ENCODE peak calls at places on chromosomes 1 and 21, in five cellular contexts. M is NB4, Q is HS-5, C is dorsolateral prefrontal cortex, B is fibroblast of lung. T is an unnamed sample.

GRCh38 chr1:63659448-63659847 is 66.2 kb downstream of the PGM1 start:
- DNase-seq in M (no peak), Q (no peak), C (no peak), B (no peak), T (no peak)

GRCh38 chr1:29532741-29533140 is 296.4 kb downstream of the PTPRU start:
- DNase-seq in M (no peak), Q (no peak), C (no peak), B (no peak), T (no peak)

GRCh38 chr21:35909456-35910178 is 150.7 kb downstream of the SETD4 start:
- DNase-seq in M (no peak), Q (no peak), C (no peak), B (peak), T (no peak)

GRCh38 chr1:218742478-218743260 is 397.5 kb downstream of the TGFB2 start:
- DNase-seq in M (no peak), Q (no peak), C (no peak), B (no peak), T (no peak)

GRCh38 chr1:33302325-33302724 is 18.6 kb downstream of the A3GALT2 start:
- DNase-seq in M (peak), Q (no peak), C (no peak), B (no peak), T (no peak)

GRCh38 chr1:205271745-205272144 is 44.0 kb downstream of the TMCC2 start:
- DNase-seq in M (no peak), Q (no peak), C (no peak), B (no peak), T (no peak)

GRCh38 chr1:201713093-201713810 is 115.7 kb upstream of the IPO9 start:
- DNase-seq in M (peak), Q (peak), C (peak), B (peak), T (no peak)

GRCh38 chr21:44071359-44072104 is 35.7 kb upstream of the PWP2 start:
- DNase-seq in M (no peak), Q (no peak), C (peak), B (no peak), T (no peak)

GRCh38 chr1:165899461-165899941 is 72.1 kb downstream of the UCK2 start:
- DNase-seq in M (no peak), Q (no peak), C (no peak), B (no peak), T (no peak)

GRCh38 chr1:7885513-7886298 is 32.8 kb upstream of the UTS2 start:
- DNase-seq in M (no peak), Q (no peak), C (no peak), B (no peak), T (no peak)

GRCh38 chr1:11286735-11287410 is 13.9 kb downstream of the UBIAD1 start:
- DNase-seq in M (no peak), Q (no peak), C (no peak), B (peak), T (no peak)

GRCh38 chr1:225835752-225836151 is 25.8 kb downstream of the EPHX1 start:
- DNase-seq in M (no peak), Q (no peak), C (no peak), B (peak), T (no peak)

GRCh38 chr1:4976859-4977440 is 322.5 kb downstream of the AJAP1 start:
- DNase-seq in M (no peak), Q (no peak), C (no peak), B (no peak), T (no peak)

GRCh38 chr1:39214998-39215873 is 10.7 kb downstream of the MACF1 start:
- DNase-seq in M (peak), Q (no peak), C (no peak), B (no peak), T (no peak)

GRCh38 chr1:66747500-66747899 is 4.8 kb upstream of the DYNLT5 start:
- DNase-seq in M (no peak), Q (peak), C (no peak), B (no peak), T (no peak)

GRCh38 chr1:15748690-15749398 is 6.5 kb downstream of the TMEM82 start:
- DNase-seq in M (no peak), Q (no peak), C (no peak), B (no peak), T (no peak)

GRCh38 chr1:153790996-153791855 is 16.0 kb downstream of the SLC27A3 start:
- DNase-seq in M (peak), Q (peak), C (no peak), B (peak), T (no peak)

GRCh38 chr1:156078728-156079127 is 3.5 kb downstream of the MEX3A start:
- DNase-seq in M (no peak), Q (no peak), C (no peak), B (no peak), T (no peak)

GRCh38 chr21:30234643-30235042 is 18.7 kb upstream of the CLDN8 start:
- DNase-seq in M (no peak), Q (peak), C (no peak), B (peak), T (no peak)

GRCh38 chr1:165898837-165899236 is 71.4 kb downstream of the UCK2 start:
- DNase-seq in M (no peak), Q (peak), C (no peak), B (peak), T (no peak)

GRCh38 chr1:22241250-22241649 is 98.4 kb upstream of the WNT4 start:
- DNase-seq in M (no peak), Q (no peak), C (no peak), B (no peak), T (no peak)

GRCh38 chr1:154574715-154575114 is 7.1 kb downstream of the CHRNB2 start:
- DNase-seq in M (peak), Q (no peak), C (peak), B (peak), T (no peak)

GRCh38 chr1:205077934-205078311 is 6.3 kb downstream of the TMEM81 start:
- DNase-seq in M (no peak), Q (no peak), C (no peak), B (no peak), T (no peak)

GRCh38 chr1:160748182-160748876 is 9.3 kb downstream of the SLAMF7 start:
- DNase-seq in M (peak), Q (no peak), C (no peak), B (no peak), T (no peak)

GRCh38 chr21:32209580-32209979 is 69.3 kb downstream of the MIS18A start:
- DNase-seq in M (no peak), Q (no peak), C (no peak), B (no peak), T (no peak)

GRCh38 chr1:62901650-62902049 is 117.7 kb downstream of the ATG4C start:
- DNase-seq in M (no peak), Q (no peak), C (no peak), B (no peak), T (no peak)

GRCh38 chr1:235702412-235702811 is 52.8 kb upstream of the GNG4 start:
- DNase-seq in M (no peak), Q (no peak), C (no peak), B (no peak), T (no peak)

GRCh38 chr1:217272385-217272784 is 358.5 kb downstream of the GPATCH2 start:
- DNase-seq in M (no peak), Q (peak), C (no peak), B (peak), T (no peak)

GRCh38 chr1:237789619-237790018 is 101.1 kb downstream of the ZP4 start:
- DNase-seq in M (no peak), Q (no peak), C (no peak), B (no peak), T (no peak)

GRCh38 chr1:16189003-16189402 is 23.4 kb downstream of the ARHGEF19 start:
- DNase-seq in M (no peak), Q (no peak), C (no peak), B (peak), T (no peak)

GRCh38 chr1:220878223-220879081 is 791 bp upstream of the HLX start:
- DNase-seq in M (peak), Q (no peak), C (no peak), B (peak), T (no peak)

GRCh38 chr1:31548899-31549806 is 27.2 kb upstream of the TINAGL1 start:
- DNase-seq in M (peak), Q (peak), C (peak), B (peak), T (peak)

GRCh38 chr1:93746423-93746822 is 64.8 kb upstream of the BCAR3 start:
- DNase-seq in M (no peak), Q (no peak), C (no peak), B (no peak), T (no peak)

GRCh38 chr1:227234998-227235405 is 83.3 kb downstream of the CDC42BPA start:
- DNase-seq in M (peak), Q (peak), C (no peak), B (peak), T (no peak)

GRCh38 chr1:32020338-32020737 is 6.7 kb downstream of the KHDRBS1 start:
- DNase-seq in M (no peak), Q (no peak), C (no peak), B (peak), T (no peak)

T was measured in effector memory CD8-positive, alpha-beta T cell.